ENCODE peak calls at places on chromosomes 1 and 21, in nine cellular contexts. X, J, U, W, I, V, C, O and B are unnamed samples.

GRCh38 chr1:154420961-154421924 is 16.1 kb downstream of the IL6R start:
- DNase-seq in J (no peak), O (no peak), U (no peak), C (no peak), X (no peak), W (no peak), I (no peak), V (no peak), B (no peak)

GRCh38 chr1:38152351-38153082 is 105.9 kb upstream of the POU3F1 start:
- DNase-seq in C (no peak), O (no peak), U (no peak), V (no peak), W (no peak), J (peak; percentile 14), X (no peak), I (no peak), B (peak; percentile 54)

GRCh38 chr1:150149490-150150453 is at the start of gene PLEKHO1:
- DNase-seq in I (peak; percentile 86), W (peak; percentile 87), X (peak; percentile 85), U (peak; percentile 74), J (no peak), V (peak; percentile 93), C (peak; percentile 72), O (peak; percentile 29), B (peak; percentile 61)

GRCh38 chr1:37094302-37094701 is 60.0 kb upstream of the GRIK3 start:
- DNase-seq in X (no peak), V (no peak), O (no peak), I (no peak), J (no peak), C (no peak), U (no peak), W (no peak), B (no peak)

GRCh38 chr1:42822833-42823392 is 5.7 kb upstream of the SVBP start:
- DNase-seq in I (peak; percentile 55), O (peak; percentile 89), X (peak; percentile 71), C (no peak), U (peak; percentile 75), J (no peak), V (peak; percentile 48), W (peak; percentile 33), B (peak; percentile 22)

GRCh38 chr21:35311985-35312384 is 262.9 kb upstream of the RUNX1 start:
- DNase-seq in V (no peak), O (no peak), C (no peak), U (no peak), J (no peak), I (no peak), W (no peak), X (no peak), B (no peak)

GRCh38 chr1:59638172-59638800 is 176.5 kb upstream of the HOOK1 start:
- DNase-seq in X (peak; percentile 85), V (peak; percentile 92), I (peak; percentile 66), U (peak; percentile 95), W (peak; percentile 87), O (peak; percentile 73), J (no peak), C (no peak), B (no peak)

GRCh38 chr1:182263706-182264105 is 127.9 kb downstream of the GLUL start:
- DNase-seq in U (no peak), X (no peak), W (no peak), J (no peak), C (no peak), I (no peak), O (no peak), V (peak; percentile 36), B (peak; percentile 56)

GRCh38 chr1:177926201-177926600 is 43.7 kb downstream of the SEC16B start:
- DNase-seq in V (peak; percentile 32), X (no peak), O (no peak), J (no peak), C (no peak), U (no peak), W (no peak), I (no peak), B (peak; percentile 35)

GRCh38 chr21:35024475-35024874 is 24.6 kb downstream of the RUNX1 start:
- DNase-seq in U (no peak), X (no peak), O (no peak), V (no peak), C (no peak), J (no peak), I (no peak), W (no peak), B (no peak)

GRCh38 chr1:214427871-214428277 is 123.5 kb downstream of the PTPN14 start:
- DNase-seq in I (peak; percentile 81), C (no peak), U (peak; percentile 93), W (peak; percentile 95), J (peak; percentile 96), X (peak; percentile 93), O (peak; percentile 61), V (peak; percentile 89), B (peak; percentile 99)

GRCh38 chr1:202162049-202162417 is 1.6 kb upstream of the PTPN7 start:
- DNase-seq in W (no peak), O (no peak), J (peak; percentile 77), I (no peak), V (no peak), X (no peak), C (no peak), U (no peak), B (no peak)

GRCh38 chr1:117608213-117608612 is 2.4 kb downstream of the TENT5C start:
- DNase-seq in W (no peak), J (no peak), I (no peak), X (no peak), V (no peak), U (no peak), C (peak; percentile 58), O (no peak), B (no peak)
- H3K4me3 ChIP-seq in W (no peak overlapping the region), J (peak overlapping the region; percentile 88), I (no peak overlapping the region), X (no peak overlapping the region), V (peak overlapping the region; percentile 92), U (no peak overlapping the region), C (peak overlapping the region; percentile 11), O (no peak overlapping the region), B (no peak overlapping the region)

GRCh38 chr1:11504599-11504998 is 25.6 kb downstream of the DISP3 start:
- DNase-seq in X (no peak), I (no peak), W (no peak), V (no peak), C (no peak), U (no peak), J (no peak), O (no peak), B (no peak)

GRCh38 chr1:11505591-11506538 is 26.9 kb downstream of the DISP3 start:
- DNase-seq in X (peak; percentile 1), C (no peak), U (no peak), O (no peak), I (no peak), W (no peak), V (no peak), J (no peak), B (no peak)

GRCh38 chr1:11502516-11502915 is 23.6 kb downstream of the DISP3 start:
- DNase-seq in V (no peak), J (no peak), U (no peak), X (no peak), C (no peak), W (no peak), O (no peak), I (no peak), B (no peak)

GRCh38 chr1:11501906-11502485 is 23.0 kb downstream of the DISP3 start:
- DNase-seq in J (no peak), I (no peak), U (no peak), O (no peak), X (no peak), V (no peak), C (no peak), W (no peak), B (no peak)

GRCh38 chr1:11507309-11507708 is 28.4 kb downstream of the DISP3 start:
- DNase-seq in U (no peak), J (no peak), I (no peak), V (no peak), C (no peak), W (no peak), O (no peak), X (no peak), B (no peak)
- H3K4me3 ChIP-seq in U (no peak overlapping the region), J (no peak overlapping the region), I (no peak overlapping the region), V (no peak overlapping the region), C (no peak overlapping the region), W (no peak overlapping the region), O (no peak overlapping the region), X (no peak overlapping the region), B (no peak overlapping the region)

DNA sequence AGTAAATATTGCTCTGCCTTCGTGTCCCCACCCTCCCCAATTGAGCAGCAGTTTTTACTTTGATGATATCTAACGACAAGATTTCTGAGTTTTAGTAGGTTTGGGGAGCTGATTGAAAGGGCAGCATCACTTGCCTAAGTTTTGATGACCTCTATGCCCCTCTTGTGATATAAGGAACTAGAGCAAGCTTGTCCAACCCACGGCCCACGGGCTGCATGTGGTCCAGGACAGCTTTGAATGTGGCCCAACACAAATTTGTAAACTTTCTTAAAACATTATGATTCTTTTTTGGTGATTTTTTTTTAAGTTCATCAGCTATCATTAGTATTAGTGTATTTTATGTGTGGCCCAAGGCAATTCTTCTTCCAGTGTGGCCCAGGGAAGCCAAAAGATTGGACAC is 1.6 kb downstream of the CNIH4 start:
- DNase-seq in W (no peak), X (no peak), I (no peak), C (no peak), J (no peak), O (no peak), V (no peak), U (no peak), B (no peak)
- H3K4me3 ChIP-seq in W (peak overlapping the region; percentile 76), X (peak overlapping the region; percentile 6), I (peak overlapping the region; percentile 70), C (no peak overlapping the region), J (peak overlapping the region; percentile 61), O (peak overlapping the region; percentile 77), V (peak overlapping the region; percentile 81), U (peak overlapping the region; percentile 90), B (peak overlapping the region; percentile 62)

DNA sequence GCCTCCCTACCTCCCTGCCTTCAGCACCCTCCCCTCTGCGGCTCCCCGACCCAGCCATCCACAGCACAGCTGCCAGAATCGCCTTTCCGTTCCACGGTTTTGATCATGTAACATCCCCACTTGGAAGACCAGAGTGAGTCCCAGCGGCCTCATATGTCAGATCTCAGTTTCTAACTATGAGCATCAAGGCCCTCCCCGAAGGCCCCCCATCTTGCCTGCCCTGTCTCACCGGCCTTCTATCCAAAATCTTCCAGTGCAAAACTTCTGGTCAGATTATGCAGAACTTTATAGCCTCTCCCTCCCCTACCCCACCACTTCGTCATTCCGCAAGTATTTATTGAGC is 20.3 kb upstream of the LMX1A start:
- DNase-seq in O (peak; percentile 49), W (no peak), V (peak; percentile 39), C (no peak), I (no peak), X (no peak), J (no peak), U (no peak), B (no peak)
- H3K4me3 ChIP-seq in O (peak overlapping the region; percentile 49), W (peak overlapping the region; percentile 18), V (peak overlapping the region; percentile 55), C (peak overlapping the region; percentile 47), I (peak overlapping the region; percentile 49), X (no peak overlapping the region), J (no peak overlapping the region), U (peak overlapping the region; percentile 55), B (no peak overlapping the region)